ENCODE peak calls at places on chromosomes 3 and 15, in seven cellular contexts. A, F, S, J, I, X and N are unnamed samples.

GRCh38 chr3:77931272-77932009 is 891.5 kb downstream of the ROBO2 start:
- DNase-seq in A (no peak), F (no peak), S (no peak), X (no peak), J (peak; percentile 90), I (no peak), N (no peak)

GRCh38 chr15:64430000-64430735 is 30.2 kb upstream of the ZNF609 start:
- DNase-seq in S (peak; percentile 3), X (peak; percentile 83), F (no peak), J (peak; percentile 51), A (no peak), I (peak; percentile 24), N (peak; percentile 22)

GRCh38 chr3:46027736-46028397 is 584 bp upstream of the XCR1 start:
- DNase-seq in S (no peak), F (no peak), I (no peak), J (no peak), A (no peak), X (no peak), N (no peak)

GRCh38 chr15:65060641-65061397 is 7.0 kb downstream of the RASL12 start:
- DNase-seq in I (no peak), J (no peak), A (no peak), X (no peak), F (no peak), S (no peak), N (no peak)

GRCh38 chr15:57752426-57752825 is 45.9 kb downstream of the POLR2M start:
- DNase-seq in J (no peak), F (no peak), S (no peak), A (no peak), I (no peak), X (no peak), N (no peak)

GRCh38 chr3:126082334-126083137 is 1.4 kb downstream of the SLC41A3 start:
- DNase-seq in A (no peak), J (no peak), I (no peak), S (no peak), F (no peak), X (no peak), N (no peak)

GRCh38 chr3:40593351-40593750 is 68.6 kb downstream of the ZNF621 start:
- DNase-seq in X (no peak), A (no peak), S (no peak), F (no peak), J (no peak), I (no peak), N (no peak)

GRCh38 chr3:169138849-169139416 is 524.6 kb downstream of the MECOM start:
- DNase-seq in X (no peak), I (no peak), A (no peak), S (no peak), F (no peak), J (no peak), N (no peak)

GRCh38 chr15:25418202-25418601 is 20.6 kb downstream of the UBE3A start:
- DNase-seq in A (no peak), S (no peak), J (no peak), F (no peak), I (no peak), X (no peak), N (no peak)

GRCh38 chr15:43383070-43383469 is 12.2 kb downstream of the TUBGCP4 start:
- DNase-seq in J (no peak), X (no peak), F (no peak), I (no peak), A (no peak), S (no peak), N (no peak)

GRCh38 chr3:102174312-102174712 is 260.5 kb upstream of the ZPLD1 start:
- DNase-seq in F (peak; percentile 52), I (no peak), A (no peak), J (no peak), X (no peak), S (no peak), N (no peak)

GRCh38 chr15:74826372-74826819 is at the start of gene CPLX3:
- DNase-seq in J (no peak), F (peak; percentile 50), A (peak; percentile 56), S (peak; percentile 51), X (peak; percentile 13), I (peak; percentile 74), N (peak; percentile 69)

GRCh38 chr15:92365079-92365478 is 28.6 kb upstream of the ST8SIA2 start:
- DNase-seq in F (no peak), J (no peak), S (no peak), I (no peak), A (no peak), X (no peak), N (no peak)

GRCh38 chr3:6644070-6644929 is 216.6 kb upstream of the GRM7 start:
- DNase-seq in X (peak; percentile 17), I (peak; percentile 25), F (no peak), S (no peak), A (no peak), J (no peak), N (no peak)

GRCh38 chr3:13877911-13878710 is 1.8 kb downstream of the WNT7A start:
- DNase-seq in A (no peak), X (no peak), F (peak; percentile 25), I (no peak), J (no peak), S (no peak), N (no peak)